ENCODE peak calls at places on chromosomes 16 and 17, in seven cellular contexts. Q is iPS-NIHi11; X is T-helper 1 cell; R is stimulated activated CD4-positive, alpha-beta T cell treated with anti-CD3 and anti-CD28 coated beads, Interleukin-1b, Interleukin-23, amount 100 ng/mL, for 24 hours; O is mucosa of gallbladder; Y is stimulated activated naive B cell treated with anti-CD40 and anti-IgM and Interleukin-4, amounts not matched to agents 10 μg/mL and 1 μg/mL and 100 μg/mL, for 72 hours; U is activated CD4-positive, alpha-beta T cell treated with anti-CD3 and anti-CD28 coated beads for 24 hours. I is an unnamed sample.

GRCh38 chr17:49881054-49881402 is 33.2 kb upstream of the TAC4 start:
- DNase-seq in Q (no peak), X (no peak), R (no peak), O (no peak), Y (no peak), U (no peak), I (no peak)

GRCh38 chr17:66146394-66146793 is 45.5 kb downstream of the CEP112 start:
- DNase-seq in Q (no peak), X (no peak), R (no peak), O (no peak), Y (no peak), U (no peak), I (no peak)

GRCh38 chr16:69186642-69187386 is at the start of gene SNTB2:
- DNase-seq in Q (peak), X (peak), R (peak), O (peak), Y (peak), U (peak), I (peak)

GRCh38 chr17:57480438-57481196 is 224.3 kb downstream of the MSI2 start:
- DNase-seq in Q (no peak), X (no peak), R (no peak), O (no peak), Y (no peak), U (no peak), I (no peak)

GRCh38 chr17:1001640-1002411 is 4.9 kb downstream of the TIMM22 start:
- DNase-seq in Q (no peak), X (no peak), R (no peak), O (no peak), Y (no peak), U (no peak), I (no peak)

GRCh38 chr17:53736516-53737274 is 86.0 kb upstream of the KIF2B start:
- DNase-seq in Q (no peak), X (no peak), R (no peak), O (no peak), Y (no peak), U (no peak), I (no peak)

GRCh38 chr16:11402051-11402744 is 56.9 kb downstream of the RMI2 start:
- DNase-seq in Q (no peak), X (no peak), R (no peak), O (no peak), Y (no peak), U (no peak), I (peak)

GRCh38 chr17:80220709-80221215 is 535 bp downstream of the SLC26A11 start:
- DNase-seq in Q (peak), X (peak), R (no peak), O (no peak), Y (no peak), U (no peak), I (peak)

GRCh38 chr17:63395075-63395815 is 50.9 kb downstream of the CYB561 start:
- DNase-seq in Q (no peak), X (no peak), R (no peak), O (no peak), Y (no peak), U (no peak), I (no peak)

GRCh38 chr16:65954446-65954845 is 412.0 kb upstream of the CDH5 start:
- DNase-seq in Q (no peak), X (no peak), R (no peak), O (no peak), Y (no peak), U (no peak), I (no peak)

GRCh38 chr16:88642881-88643545 is 4.6 kb downstream of the IL17C start:
- DNase-seq in Q (no peak), X (no peak), R (no peak), O (no peak), Y (no peak), U (no peak), I (no peak)

GRCh38 chr17:65438708-65439294 is 122.6 kb downstream of the AXIN2 start:
- DNase-seq in Q (no peak), X (no peak), R (no peak), O (no peak), Y (no peak), U (no peak), I (no peak)

GRCh38 chr17:66401364-66401763 is 99.0 kb downstream of the PRKCA start:
- DNase-seq in Q (no peak), X (no peak), R (no peak), O (no peak), Y (no peak), U (no peak), I (no peak)

GRCh38 chr16:85753976-85754375 is 3.1 kb upstream of the C16orf74 start:
- DNase-seq in Q (no peak), X (no peak), R (no peak), O (no peak), Y (no peak), U (no peak), I (no peak)

GRCh38 chr16:3503513-3503912 is 2.7 kb downstream of the CLUAP1 start:
- DNase-seq in Q (no peak), X (peak), R (no peak), O (no peak), Y (no peak), U (peak), I (no peak)

GRCh38 chr17:807146-808002 is 25.2 kb downstream of the MRM3 start:
- DNase-seq in Q (no peak), X (no peak), R (no peak), O (no peak), Y (no peak), U (no peak), I (no peak)

GRCh38 chr17:57762375-57762916 is 17.3 kb upstream of the CCDC182 start:
- DNase-seq in Q (no peak), X (no peak), R (no peak), O (no peak), Y (no peak), U (no peak), I (no peak)

GRCh38 chr17:31269178-31269577 is 27.9 kb downstream of the OMG start:
- DNase-seq in Q (no peak), X (no peak), R (no peak), O (no peak), Y (no peak), U (no peak), I (no peak)

GRCh38 chr16:67029249-67030096 is 524 bp downstream of the CBFB start:
- DNase-seq in Q (peak), X (peak), R (peak), O (peak), Y (peak), U (peak), I (peak)

GRCh38 chr16:11576427-11577289 is 10.1 kb downstream of the LITAF start:
- DNase-seq in Q (no peak), X (no peak), R (no peak), O (no peak), Y (peak), U (no peak), I (no peak)

GRCh38 chr17:60659156-60659555 is 18.5 kb upstream of the BCAS3 start:
- DNase-seq in Q (no peak), X (no peak), R (no peak), O (no peak), Y (no peak), U (no peak), I (no peak)

GRCh38 chr16:11256657-11257130 is 690 bp upstream of the SOCS1 start:
- DNase-seq in Q (no peak), X (no peak), R (no peak), O (peak), Y (peak), U (no peak), I (peak)

GRCh38 chr17:22512506-22512905 is 820.2 kb downstream of the KCNJ18 start:
- DNase-seq in Q (no peak), X (no peak), R (no peak), O (no peak), Y (no peak), U (no peak), I (no peak)

GRCh38 chr16:22425036-22425801 is 50.8 kb upstream of the CDR2 start:
- DNase-seq in Q (no peak), X (no peak), R (no peak), O (no peak), Y (no peak), U (no peak), I (no peak)

GRCh38 chr16:31063495-31063842 is 10.6 kb downstream of the ZNF668 start:
- DNase-seq in Q (no peak), X (no peak), R (no peak), O (no peak), Y (no peak), U (no peak), I (no peak)

GRCh38 chr17:16584273-16584995 is 15.4 kb upstream of the ZNF287 start:
- DNase-seq in Q (peak), X (peak), R (peak), O (peak), Y (peak), U (peak), I (peak)

GRCh38 chr16:3514621-3515020 is 13.8 kb downstream of the CLUAP1 start:
- DNase-seq in Q (no peak), X (no peak), R (no peak), O (no peak), Y (no peak), U (no peak), I (no peak)

GRCh38 chr17:79930077-79930785 is 91.0 kb upstream of the CBX4 start:
- DNase-seq in Q (peak), X (no peak), R (no peak), O (no peak), Y (no peak), U (no peak), I (peak)

GRCh38 chr17:53462393-53462811 is 360.3 kb upstream of the KIF2B start:
- DNase-seq in Q (no peak), X (no peak), R (no peak), O (no peak), Y (no peak), U (no peak), I (no peak)

GRCh38 chr17:35432176-35433074 is at the start of gene SLFN12:
- DNase-seq in Q (peak), X (peak), R (no peak), O (peak), Y (peak), U (peak), I (no peak)

GRCh38 chr17:6523809-6524355 is 32.5 kb downstream of the PITPNM3 start:
- DNase-seq in Q (no peak), X (no peak), R (no peak), O (no peak), Y (no peak), U (no peak), I (no peak)

GRCh38 chr17:64998436-64999190 is 57.9 kb downstream of the GNA13 start:
- DNase-seq in Q (no peak), X (no peak), R (no peak), O (no peak), Y (no peak), U (no peak), I (no peak)

GRCh38 chr16:73058616-73059409 is 10.9 kb upstream of the ZFHX3 start:
- DNase-seq in Q (no peak), X (no peak), R (no peak), O (peak), Y (no peak), U (no peak), I (peak)

GRCh38 chr16:269061-269796 is 6.5 kb downstream of the RGS11 start:
- DNase-seq in Q (no peak), X (no peak), R (no peak), O (no peak), Y (no peak), U (no peak), I (no peak)

GRCh38 chr16:64391009-64391663 is 730.7 kb downstream of the CDH11 start:
- DNase-seq in Q (no peak), X (no peak), R (no peak), O (no peak), Y (no peak), U (no peak), I (no peak)

GRCh38 chr16:81841709-81842108 is 62.6 kb downstream of the PLCG2 start:
- DNase-seq in Q (no peak), X (no peak), R (no peak), O (no peak), Y (no peak), U (no peak), I (no peak)

GRCh38 chr16:74743668-74744299 is 30.8 kb downstream of the FA2H start:
- DNase-seq in Q (no peak), X (no peak), R (no peak), O (peak), Y (no peak), U (no peak), I (no peak)